ENCODE peak calls at places on chromosomes 7 and 10, in four cellular contexts. L is heart left ventricle, Y is esophagus squamous epithelium, Z is pancreas. O is an unnamed sample.

GRCh38 chr7:92717982-92718716 is 118.2 kb downstream of the CDK6 start:
- DNase-seq in Z (no peak), Y (no peak), L (peak), O (peak)

GRCh38 chr7:107078517-107078966 is 34.0 kb downstream of the PRKAR2B start:
- DNase-seq in Y (no peak), L (no peak), Z (no peak), O (no peak)

GRCh38 chr10:122422266-122422980 is 32.0 kb upstream of the ARMS2 start:
- DNase-seq in L (no peak), Z (no peak), Y (no peak), O (no peak)

GRCh38 chr7:50119815-50120637 is 27.0 kb upstream of the ZPBP start:
- DNase-seq in L (no peak), Y (no peak), Z (no peak), O (no peak)

GRCh38 chr10:124595143-124595883 is 133.7 kb downstream of the LHPP start:
- DNase-seq in Z (peak), L (no peak), Y (no peak), O (no peak)

GRCh38 chr10:29736325-29737208 is 101.8 kb upstream of the SVIL start:
- DNase-seq in Y (no peak), Z (peak), L (peak), O (no peak)

GRCh38 chr7:121039994-121040393 is 51.5 kb downstream of the CPED1 start:
- DNase-seq in Y (no peak), Z (no peak), L (no peak), O (no peak)

GRCh38 chr10:16843252-16843870 is 26.1 kb upstream of the RSU1 start:
- DNase-seq in L (peak), Y (no peak), Z (no peak), O (no peak)

GRCh38 chr10:86139066-86139657 is 227.4 kb downstream of the GRID1 start:
- DNase-seq in L (no peak), Z (no peak), Y (no peak), O (peak)

GRCh38 chr7:18815261-18815840 is 302.1 kb downstream of the TWIST1 start:
- DNase-seq in Y (no peak), Z (no peak), L (no peak), O (no peak)

GRCh38 chr7:151762501-151763245 is 114.2 kb downstream of the PRKAG2 start:
- DNase-seq in L (no peak), Z (no peak), Y (no peak), O (no peak)

GRCh38 chr7:142407939-142408573 is 150.2 kb upstream of the PRSS58 start:
- DNase-seq in L (no peak), Z (no peak), Y (no peak), O (no peak)

GRCh38 chr7:75639071-75639892 is 99.5 kb downstream of the HIP1 start:
- DNase-seq in Z (peak), L (peak), Y (no peak), O (peak)

DNA sequence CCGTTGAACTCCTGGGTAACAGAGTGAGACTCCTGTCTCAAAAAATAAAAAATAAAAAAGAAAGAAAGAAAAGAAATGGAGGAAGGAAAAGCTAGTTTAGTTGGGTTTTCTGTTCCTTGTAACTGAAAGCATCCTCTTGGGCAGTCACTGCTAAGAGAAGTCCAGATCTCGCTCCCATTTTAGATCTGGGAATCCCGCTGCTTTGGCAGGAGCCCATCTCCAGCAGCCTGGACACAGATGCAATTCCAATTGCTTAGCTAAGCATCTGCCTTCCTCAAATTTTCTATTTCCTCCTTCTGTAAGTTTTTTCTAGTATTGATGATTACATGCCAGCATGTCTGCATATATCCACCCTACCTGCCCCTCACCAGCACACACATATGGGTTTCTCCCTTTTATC is 54.1 kb downstream of the DENND2A start:
- DNase-seq in Y (no peak), Z (no peak), L (no peak), O (no peak)
- H3K27ac ChIP-seq in Y (no peak), Z (no peak), L (no peak), O (no peak)

GRCh38 chr10:117137031-117137910 is 799 bp downstream of the VAX1 start:
- DNase-seq in Z (peak), Y (no peak), L (no peak), O (no peak)
- H3K27ac ChIP-seq in Z (no peak), Y (no peak), L (no peak), O (no peak)

DNA sequence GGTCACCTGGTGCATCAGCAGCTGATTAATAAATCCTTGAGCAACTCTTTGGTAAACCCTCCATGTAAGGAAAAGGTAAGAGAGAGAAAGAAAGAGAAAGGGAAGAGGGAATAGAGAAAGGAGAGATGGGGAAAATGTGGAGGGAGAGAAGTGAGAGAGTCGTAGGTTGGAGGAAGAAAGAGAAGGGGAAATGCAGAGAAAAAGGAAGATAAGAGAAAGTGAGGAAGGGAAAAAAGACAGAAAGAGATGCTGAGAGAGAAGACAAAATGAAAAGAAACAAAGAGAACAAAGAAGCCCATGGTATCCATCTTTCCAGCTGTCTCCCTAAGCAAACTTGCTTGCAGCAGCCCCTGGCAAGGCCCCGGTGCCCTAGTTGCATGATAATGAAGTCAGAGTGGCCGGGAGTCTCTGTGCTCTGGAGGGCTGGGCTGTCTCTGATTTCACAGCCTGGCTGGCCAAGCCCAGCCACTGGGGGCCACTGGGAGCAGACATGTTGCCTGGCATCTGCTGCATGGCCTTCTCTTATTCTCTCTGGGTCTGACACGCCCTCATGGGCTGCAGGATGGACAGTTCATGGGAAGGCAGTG is 48.4 kb downstream of the PRR15 start:
- DNase-seq in L (no peak), Z (no peak), Y (no peak), O (no peak)
- H3K27ac ChIP-seq in L (no peak), Z (no peak), Y (no peak), O (no peak)

GRCh38 chr10:21521910-21522533 is 3.5 kb downstream of the SKIDA1 start:
- DNase-seq in L (no peak), Y (no peak), Z (no peak), O (no peak)

GRCh38 chr10:21519327-21519933 is 6.1 kb downstream of the SKIDA1 start:
- DNase-seq in L (no peak), Y (no peak), Z (no peak), O (no peak)

GRCh38 chr10:21517983-21518628 is 7.4 kb downstream of the SKIDA1 start:
- DNase-seq in Z (no peak), L (no peak), Y (no peak), O (no peak)

GRCh38 chr10:21518629-21519321 is 6.7 kb downstream of the SKIDA1 start:
- DNase-seq in L (no peak), Y (no peak), Z (no peak), O (no peak)

DNA sequence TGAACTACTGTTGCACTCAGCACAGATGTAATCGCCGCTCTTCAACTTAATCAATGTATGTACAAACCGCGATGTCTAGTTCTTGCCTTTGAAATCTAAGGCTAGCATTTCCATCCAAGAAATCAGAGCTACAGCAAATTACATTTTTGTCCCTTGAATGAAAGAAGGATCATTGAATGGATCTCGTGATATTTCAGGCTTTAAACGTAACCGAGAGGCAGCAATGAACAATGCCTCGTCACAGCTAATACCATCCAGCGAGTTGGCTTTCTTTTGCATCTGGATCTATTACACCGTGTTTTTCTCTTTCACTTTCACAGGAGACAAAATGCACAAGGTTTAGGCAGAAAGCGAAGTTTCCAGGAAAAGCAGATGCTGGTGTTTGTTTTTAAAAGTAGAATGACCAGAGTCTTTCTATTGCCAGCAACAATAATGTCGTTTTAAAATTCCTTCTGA is 5.5 kb downstream of the SKIDA1 start:
- DNase-seq in L (no peak), Y (no peak), Z (no peak), O (no peak)
- H3K27ac ChIP-seq in L (peak), Y (peak), Z (peak), O (peak)

GRCh38 chr7:157138101-157138423 is 664 bp upstream of the UBE3C start:
- DNase-seq in Y (no peak), L (no peak), Z (no peak), O (no peak)

GRCh38 chr7:157138424-157139141 is at the start of gene UBE3C:
- DNase-seq in Z (peak), Y (peak), L (peak), O (peak)

GRCh38 chr7:157133304-157133703 is 5.4 kb upstream of the UBE3C start:
- DNase-seq in L (no peak), Z (no peak), Y (no peak), O (no peak)

GRCh38 chr7:157139142-157140117 is 704 bp downstream of the UBE3C start:
- DNase-seq in L (peak), Y (no peak), Z (peak), O (peak)

GRCh38 chr7:157136372-157136771 is 2.4 kb upstream of the UBE3C start:
- DNase-seq in L (no peak), Z (no peak), Y (no peak), O (no peak)
- H3K27ac ChIP-seq in L (no peak), Z (peak), Y (peak), O (no peak)

GRCh38 chr10:132442636-132443035 is 45.6 kb downstream of the PWWP2B start:
- DNase-seq in Z (peak), L (no peak), Y (no peak), O (no peak)

GRCh38 chr10:132443998-132444876 is 47.2 kb downstream of the PWWP2B start:
- DNase-seq in Z (peak), Y (no peak), L (no peak), O (no peak)

GRCh38 chr10:132444877-132445351 is 47.9 kb downstream of the PWWP2B start:
- DNase-seq in L (no peak), Y (no peak), Z (no peak), O (no peak)

GRCh38 chr10:132441818-132442217 is 44.8 kb downstream of the PWWP2B start:
- DNase-seq in L (no peak), Y (no peak), Z (peak), O (no peak)

GRCh38 chr10:132443605-132443997 is 46.6 kb downstream of the PWWP2B start:
- DNase-seq in L (no peak), Y (no peak), Z (peak), O (no peak)
- H3K27ac ChIP-seq in L (no peak), Y (no peak), Z (no peak), O (no peak)

GRCh38 chr10:114396455-114396854 is 7.8 kb downstream of the AFAP1L2 start:
- DNase-seq in L (no peak), Y (no peak), Z (no peak), O (no peak)
- H3K27ac ChIP-seq in L (peak), Y (no peak), Z (no peak), O (no peak)

GRCh38 chr7:83876593-83876992 is 227.7 kb upstream of the SEMA3E start:
- DNase-seq in L (no peak), Z (no peak), Y (no peak), O (no peak)

GRCh38 chr7:83882551-83882950 is 233.6 kb upstream of the SEMA3E start:
- DNase-seq in Y (no peak), L (no peak), Z (no peak), O (no peak)

DNA sequence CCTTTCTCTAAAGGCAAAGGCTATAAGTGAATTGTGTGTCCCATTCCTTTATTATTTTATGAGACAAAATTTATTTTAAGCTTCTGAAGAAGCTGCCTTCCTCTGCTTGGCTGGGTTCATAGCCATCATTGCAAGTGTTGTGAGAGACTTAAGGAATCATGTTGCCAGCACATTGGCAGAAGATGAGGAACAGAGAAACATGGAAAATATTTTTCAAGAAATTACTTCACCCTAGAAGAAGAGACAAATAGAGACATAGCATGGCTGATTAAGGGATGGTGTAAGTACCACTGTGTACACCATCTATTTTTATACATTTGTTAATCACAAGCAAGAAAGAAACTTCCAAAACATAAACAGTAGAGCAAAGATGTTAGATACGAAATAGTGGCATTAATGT is 230.2 kb upstream of the SEMA3E start:
- DNase-seq in L (no peak), Y (no peak), Z (no peak), O (no peak)
- H3K27ac ChIP-seq in L (no peak), Y (no peak), Z (no peak), O (no peak)

GRCh38 chr10:76202777-76203176 is 771.4 kb downstream of the LRMDA start:
- DNase-seq in Y (no peak), L (no peak), Z (no peak), O (no peak)
- H3K27ac ChIP-seq in Y (no peak), L (no peak), Z (no peak), O (no peak)

O was measured in substantia nigra.